ENCODE peak calls at places on chromosome 19, in six cellular contexts. V is amniotic stem cell; X is MCF 10A; P is type B pancreatic cell; M is erythroblast; J is stimulated activated CD8-positive, alpha-beta memory T cell treated with anti-CD3 and anti-CD28 coated beads, Interleukin-15, amount 100 ng/mL, for 4 hours. Z is an unnamed sample.

GRCh38 chr19:36141039-36141914 is 1.4 kb downstream of the CAPNS1 start:
- DNase-seq in V (peak), X (peak), P (peak), M (peak), J (peak), Z (peak)

GRCh38 chr19:50323782-50324133 is 5.4 kb downstream of the KCNC3 start:
- DNase-seq in V (no peak), X (no peak), P (no peak), M (no peak), J (no peak), Z (no peak)

GRCh38 chr19:34555447-34555846 is 73.9 kb downstream of the WTIP start:
- DNase-seq in V (no peak), X (peak), P (no peak), M (no peak), J (no peak), Z (peak)

GRCh38 chr19:2140193-2140545 is 11.2 kb downstream of the AP3D1 start:
- DNase-seq in V (no peak), X (no peak), P (no peak), M (no peak), J (no peak), Z (no peak)

GRCh38 chr19:47444388-47444821 is 25.1 kb upstream of the MEIS3 start:
- DNase-seq in V (no peak), X (no peak), P (no peak), M (no peak), J (no peak), Z (no peak)

GRCh38 chr19:54158812-54159351 is 639 bp downstream of the LENG1 start:
- DNase-seq in V (no peak), X (peak), P (no peak), M (no peak), J (no peak), Z (no peak)

GRCh38 chr19:51325161-51325979 is 13.9 kb downstream of the IGLON5 start:
- DNase-seq in V (no peak), X (no peak), P (no peak), M (no peak), J (no peak), Z (no peak)

GRCh38 chr19:4206818-4207484 is 22.4 kb upstream of the EBI3 start:
- DNase-seq in V (no peak), X (peak), P (no peak), M (peak), J (no peak), Z (no peak)

GRCh38 chr19:54969647-54970046 is 3.5 kb downstream of the NLRP2 start:
- DNase-seq in V (no peak), X (no peak), P (no peak), M (no peak), J (no peak), Z (no peak)

GRCh38 chr19:10473192-10473591 is 30.0 kb downstream of the KEAP1 start:
- DNase-seq in V (no peak), X (no peak), P (no peak), M (no peak), J (no peak), Z (no peak)

GRCh38 chr19:8252922-8253589 is 43.9 kb downstream of the CERS4 start:
- DNase-seq in V (peak), X (peak), P (peak), M (peak), J (peak), Z (peak)

GRCh38 chr19:46697142-46697960 is 19.6 kb downstream of the PRKD2 start:
- DNase-seq in V (no peak), X (no peak), P (peak), M (peak), J (no peak), Z (no peak)

GRCh38 chr19:29872224-29872731 is 60.5 kb downstream of the CCNE1 start:
- DNase-seq in V (no peak), X (no peak), P (no peak), M (peak), J (no peak), Z (no peak)

GRCh38 chr19:22976248-22976647 is 26.7 kb downstream of the ZNF728 start:
- DNase-seq in V (no peak), X (no peak), P (no peak), M (no peak), J (no peak), Z (no peak)